ENCODE peak calls at places on chromosome 3, in seven cellular contexts. A is heart right ventricle; S is WTC11; O is neural crest cell; F is T-helper 2 cell; Z is Calu3; T is effector CD8-positive, alpha-beta T cell. B is an unnamed sample.
A peak's percentile ranks its signal among the peaks of the same experiment; 100 is the strongest.

GRCh38 chr3:30502742-30503073 is 103.7 kb upstream of the TGFBR2 start:
- DNase-seq in A (no peak), S (no peak), O (no peak), F (no peak), Z (no peak), T (no peak), B (no peak)

GRCh38 chr3:23915537-23916108 is 1.2 kb downstream of the NKIRAS1 start:
- DNase-seq in A (no peak), S (no peak), O (no peak), F (no peak), Z (no peak), T (no peak), B (no peak)

GRCh38 chr3:74267583-74268184 is 346.8 kb downstream of the CNTN3 start:
- DNase-seq in A (no peak), S (peak; percentile 47), O (peak; percentile 36), F (no peak), Z (no peak), T (no peak), B (peak; percentile 47)

GRCh38 chr3:129651316-129652202 is 45.1 kb upstream of the PLXND1 start:
- DNase-seq in A (no peak), S (peak; percentile 44), O (no peak), F (no peak), Z (peak; percentile 70), T (no peak), B (no peak)

GRCh38 chr3:191686626-191687025 is 225.7 kb downstream of the PYDC2 start:
- DNase-seq in A (no peak), S (no peak), O (no peak), F (no peak), Z (no peak), T (no peak), B (no peak)

GRCh38 chr3:141294848-141295247 is 63.2 kb downstream of the PXYLP1 start:
- DNase-seq in A (no peak), S (no peak), O (no peak), F (no peak), Z (no peak), T (no peak), B (no peak)

GRCh38 chr3:141807277-141808038 is 44.2 kb downstream of the GRK7 start:
- DNase-seq in A (no peak), S (no peak), O (no peak), F (no peak), Z (no peak), T (no peak), B (no peak)

GRCh38 chr3:195853930-195854478 is 42.3 kb upstream of the MUC4 start:
- DNase-seq in A (no peak), S (no peak), O (no peak), F (no peak), Z (no peak), T (no peak), B (no peak)

GRCh38 chr3:189507856-189508255 is 123.3 kb upstream of the TP63 start:
- DNase-seq in A (no peak), S (no peak), O (no peak), F (no peak), Z (no peak), T (no peak), B (no peak)

GRCh38 chr3:168250415-168250861 is 154.7 kb upstream of the GOLIM4 start:
- DNase-seq in A (no peak), S (no peak), O (no peak), F (no peak), Z (no peak), T (no peak), B (peak; percentile 5)

GRCh38 chr3:112619295-112619694 is 21.6 kb downstream of the CCDC80 start:
- DNase-seq in A (no peak), S (no peak), O (no peak), F (no peak), Z (no peak), T (no peak), B (no peak)

GRCh38 chr3:13042127-13042931 is 30.9 kb downstream of the IQSEC1 start:
- DNase-seq in A (no peak), S (no peak), O (peak; percentile 34), F (no peak), Z (no peak), T (no peak), B (no peak)

GRCh38 chr3:2098398-2099027 is at the start of gene CNTN4:
- DNase-seq in A (peak; percentile 54), S (no peak), O (peak; percentile 69), F (no peak), Z (no peak), T (no peak), B (peak; percentile 89)

GRCh38 chr3:157066335-157067071 is 93.4 kb downstream of the CCNL1 start:
- DNase-seq in A (no peak), S (no peak), O (no peak), F (no peak), Z (no peak), T (no peak), B (no peak)

GRCh38 chr3:70811880-70812279 is 499.4 kb upstream of the MDFIC2 start:
- DNase-seq in A (no peak), S (no peak), O (no peak), F (no peak), Z (no peak), T (no peak), B (no peak)

GRCh38 chr3:11995061-11995460 is 9.1 kb upstream of the SYN2 start:
- DNase-seq in A (no peak), S (peak; percentile 64), O (no peak), F (no peak), Z (no peak), T (no peak), B (peak; percentile 47)

GRCh38 chr3:168895419-168895818 is 768.1 kb downstream of the MECOM start:
- DNase-seq in A (no peak), S (no peak), O (no peak), F (no peak), Z (no peak), T (no peak), B (no peak)

GRCh38 chr3:133374706-133375105 is 25.1 kb upstream of the BFSP2 start:
- DNase-seq in A (no peak), S (no peak), O (no peak), F (no peak), Z (no peak), T (no peak), B (no peak)

GRCh38 chr3:52893723-52894122 is 3.6 kb downstream of the STIMATE start:
- DNase-seq in A (no peak), S (no peak), O (no peak), F (no peak), Z (no peak), T (no peak), B (no peak)

GRCh38 chr3:17032407-17033034 is 147.8 kb downstream of the PLCL2 start:
- DNase-seq in A (no peak), S (no peak), O (no peak), F (no peak), Z (peak; percentile 19), T (no peak), B (no peak)

GRCh38 chr3:127101411-127102067 is 91.4 kb upstream of the PRR23E start:
- DNase-seq in A (no peak), S (no peak), O (no peak), F (no peak), Z (no peak), T (no peak), B (no peak)